ENCODE peak calls at places on chromosomes 6 and 20, in four cellular contexts. L is fibroblast of villous mesenchyme, F is fibroblast of mammary gland, C is right lobe of liver. N is an unnamed sample.

GRCh38 chr20:61810066-61810708 is 255.5 kb downstream of the TAF4 start:
- DNase-seq in L (no peak), F (no peak), C (peak), N (no peak)

GRCh38 chr6:95099410-95099809 is 477.9 kb upstream of the MANEA start:
- DNase-seq in L (no peak), F (no peak), C (no peak), N (peak)

GRCh38 chr6:134080171-134080795 is 27.9 kb upstream of the SLC2A12 start:
- DNase-seq in L (no peak), F (no peak), C (no peak), N (peak)

GRCh38 chr6:76326866-76327265 is 254.4 kb upstream of the IMPG1 start:
- DNase-seq in L (no peak), F (no peak), C (no peak), N (no peak)

GRCh38 chr20:17615645-17616479 is 46.0 kb downstream of the DSTN start:
- DNase-seq in L (no peak), F (no peak), C (no peak), N (no peak)

GRCh38 chr20:47353697-47354387 is 2.7 kb downstream of the ZMYND8 start:
- DNase-seq in L (peak), F (no peak), C (peak), N (peak)

GRCh38 chr20:34516874-34517542 is 786 bp downstream of the DYNLRB1 start:
- DNase-seq in L (peak), F (no peak), C (no peak), N (peak)

GRCh38 chr6:150403458-150404245 is 34.8 kb downstream of the IYD start:
- DNase-seq in L (peak), F (peak), C (no peak), N (peak)

GRCh38 chr20:35511814-35512420 is 17.5 kb downstream of the C20orf173 start:
- DNase-seq in L (peak), F (peak), C (no peak), N (peak)

GRCh38 chr20:3168079-3168828 is 5.1 kb downstream of the LZTS3 start:
- DNase-seq in L (no peak), F (no peak), C (no peak), N (no peak)

GRCh38 chr6:1310628-1311399 is 1.1 kb upstream of the FOXQ1 start:
- DNase-seq in L (no peak), F (no peak), C (peak), N (no peak)

GRCh38 chr6:148972481-148972880 is 225.7 kb downstream of the UST start:
- DNase-seq in L (no peak), F (peak), C (peak), N (peak)

GRCh38 chr6:80547827-80548226 is 441.4 kb downstream of the BCKDHB start:
- DNase-seq in L (peak), F (peak), C (no peak), N (peak)

GRCh38 chr20:1390552-1391403 is 2.1 kb downstream of the FKBP1A start:
- DNase-seq in L (no peak), F (peak), C (no peak), N (no peak)

GRCh38 chr6:10808376-10808775 is 30.0 kb downstream of the MAK start:
- DNase-seq in L (no peak), F (no peak), C (no peak), N (no peak)

GRCh38 chr6:136113736-136114173 is 136.4 kb downstream of the MTFR2 start:
- DNase-seq in L (peak), F (peak), C (no peak), N (peak)

GRCh38 chr20:22536956-22537756 is 47.2 kb downstream of the FOXA2 start:
- DNase-seq in L (no peak), F (no peak), C (no peak), N (no peak)
- TF ChIP-seq CTCF in L (no peak), F (no peak), C (no peak), N (no peak)

GRCh38 chr20:37439223-37439933 is 81.7 kb upstream of the NNAT start:
- DNase-seq in L (no peak), F (no peak), C (no peak), N (no peak)
- H3K4me3 ChIP-seq in L (no peak), F (no peak), C (no peak), N (no peak)

GRCh38 chr6:129486333-129486732 is 223.6 kb downstream of the ARHGAP18 start:
- DNase-seq in L (no peak), F (no peak), C (no peak), N (peak)
- TF ChIP-seq CTCF in L (no peak), F (no peak), C (no peak), N (no peak)

GRCh38 chr20:14568225-14568624 is 230.8 kb upstream of the FLRT3 start:
- DNase-seq in L (no peak), F (no peak), C (no peak), N (peak)
- H3K4me3 ChIP-seq in L (no peak), F (no peak), C (no peak), N (no peak)

GRCh38 chr6:6883011-6883410 is 224.8 kb upstream of the RREB1 start:
- DNase-seq in L (no peak), F (no peak), C (no peak), N (no peak)

GRCh38 chr6:6880745-6881437 is 226.9 kb upstream of the RREB1 start:
- DNase-seq in L (no peak), F (no peak), C (no peak), N (no peak)

GRCh38 chr6:6882593-6882992 is 225.2 kb upstream of the RREB1 start:
- DNase-seq in L (no peak), F (no peak), C (no peak), N (no peak)

GRCh38 chr6:6884193-6884627 is 223.6 kb upstream of the RREB1 start:
- DNase-seq in L (peak), F (peak), C (no peak), N (peak)

DNA sequence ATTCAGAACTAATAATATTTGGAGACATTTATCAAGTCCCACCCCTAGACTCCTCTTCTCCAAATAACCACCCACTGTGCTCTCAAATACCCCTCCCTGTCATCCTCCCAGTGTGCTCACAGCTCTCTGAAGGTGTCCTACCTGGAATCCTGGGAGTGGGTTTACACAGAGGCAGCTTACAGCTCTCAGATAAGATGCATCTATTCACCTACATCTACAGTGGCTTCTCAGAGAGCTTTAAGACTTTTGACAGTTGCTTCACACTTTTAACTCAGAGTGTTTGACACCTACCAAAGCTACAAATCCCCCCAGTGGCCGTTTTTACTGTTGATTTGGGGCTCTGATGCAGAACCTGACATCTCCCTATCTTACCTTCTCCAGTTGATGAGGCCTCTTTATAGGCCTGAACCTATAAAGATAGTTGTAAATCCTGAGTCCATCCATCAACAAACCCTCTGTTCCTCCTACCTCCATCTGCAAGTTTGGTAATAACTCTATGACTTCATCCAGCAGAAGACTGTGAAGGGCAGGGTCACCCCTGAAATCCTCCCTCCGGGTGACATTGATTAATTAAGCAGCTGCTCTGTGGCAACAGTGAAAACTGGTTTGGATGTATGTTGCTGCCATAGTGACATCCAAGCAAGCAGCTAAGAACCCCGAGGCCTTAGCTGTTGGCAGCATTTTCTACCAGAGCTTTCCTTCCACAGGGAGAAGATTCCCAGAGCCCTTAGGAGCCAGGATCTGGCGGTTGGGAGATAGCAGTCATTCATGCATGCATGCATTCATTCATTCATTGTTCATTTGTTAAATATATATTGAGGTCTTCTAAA is 226.1 kb upstream of the RREB1 start:
- DNase-seq in L (peak), F (peak), C (no peak), N (no peak)
- TF ChIP-seq CTCF in L (no peak), F (no peak), C (no peak), N (no peak)

DNA sequence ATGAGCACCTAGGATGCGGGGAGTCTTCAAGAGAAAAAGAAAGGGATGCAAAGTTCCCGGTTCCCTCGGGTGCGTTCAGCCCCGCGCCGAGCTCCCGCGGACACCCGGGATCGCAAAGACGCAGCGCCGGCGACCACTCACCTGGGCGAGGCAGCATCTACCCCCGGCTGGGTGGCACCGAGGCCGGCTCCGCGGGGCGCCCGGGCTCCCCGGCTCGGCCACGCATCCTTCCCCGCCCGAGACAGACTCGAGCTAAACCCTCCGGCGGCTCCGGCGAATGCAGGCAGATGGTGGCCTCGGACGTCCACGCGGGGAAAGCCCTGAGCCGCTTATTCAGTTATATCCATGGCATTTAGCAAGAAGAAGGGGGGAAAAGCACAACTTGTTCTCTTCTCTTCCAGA is 363 bp downstream of the LRFN2 start:
- DNase-seq in L (no peak), F (no peak), C (no peak), N (no peak)
- H3K4me3 ChIP-seq in L (no peak), F (no peak), C (peak), N (no peak)

DNA sequence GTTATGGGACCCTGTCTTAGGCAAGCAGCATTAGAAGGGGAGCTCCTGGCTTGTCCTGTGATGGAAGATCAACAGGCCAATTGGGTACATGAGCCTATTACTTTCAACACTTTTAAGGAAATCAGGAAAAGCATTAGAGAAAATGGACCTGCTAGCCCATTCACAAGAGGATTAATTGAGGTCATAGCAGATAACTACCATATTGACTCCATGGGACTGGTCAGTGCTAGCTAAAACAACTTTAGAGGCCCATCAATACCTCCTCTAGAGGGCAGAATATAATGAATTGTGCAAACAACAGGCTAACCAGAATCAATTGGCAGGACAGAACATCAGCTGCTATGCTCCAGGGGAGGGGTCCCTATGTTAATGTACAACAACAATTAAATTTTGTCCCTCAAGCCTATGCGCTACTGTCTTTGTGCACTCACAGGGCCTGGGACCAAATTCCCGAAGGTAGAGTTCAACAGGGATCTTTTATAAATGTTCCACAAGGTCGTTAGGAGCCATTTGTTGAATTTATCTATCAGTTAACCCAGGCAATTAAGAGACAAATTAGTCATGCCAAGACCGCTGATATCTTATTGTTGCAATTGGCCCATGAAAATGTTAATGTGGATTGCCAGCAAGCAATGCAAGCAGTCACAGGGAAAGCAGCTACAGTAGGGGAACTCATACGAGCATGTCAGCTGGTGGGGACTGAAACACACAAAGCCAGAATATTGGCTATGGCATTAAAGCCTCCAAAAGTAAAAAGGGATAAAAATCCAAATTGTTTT is 106.6 kb upstream of the BTN3A2 start:
- DNase-seq in L (no peak), F (peak), C (no peak), N (peak)
- TF ChIP-seq CTCF in L (peak), F (peak), C (no peak), N (peak)

DNA sequence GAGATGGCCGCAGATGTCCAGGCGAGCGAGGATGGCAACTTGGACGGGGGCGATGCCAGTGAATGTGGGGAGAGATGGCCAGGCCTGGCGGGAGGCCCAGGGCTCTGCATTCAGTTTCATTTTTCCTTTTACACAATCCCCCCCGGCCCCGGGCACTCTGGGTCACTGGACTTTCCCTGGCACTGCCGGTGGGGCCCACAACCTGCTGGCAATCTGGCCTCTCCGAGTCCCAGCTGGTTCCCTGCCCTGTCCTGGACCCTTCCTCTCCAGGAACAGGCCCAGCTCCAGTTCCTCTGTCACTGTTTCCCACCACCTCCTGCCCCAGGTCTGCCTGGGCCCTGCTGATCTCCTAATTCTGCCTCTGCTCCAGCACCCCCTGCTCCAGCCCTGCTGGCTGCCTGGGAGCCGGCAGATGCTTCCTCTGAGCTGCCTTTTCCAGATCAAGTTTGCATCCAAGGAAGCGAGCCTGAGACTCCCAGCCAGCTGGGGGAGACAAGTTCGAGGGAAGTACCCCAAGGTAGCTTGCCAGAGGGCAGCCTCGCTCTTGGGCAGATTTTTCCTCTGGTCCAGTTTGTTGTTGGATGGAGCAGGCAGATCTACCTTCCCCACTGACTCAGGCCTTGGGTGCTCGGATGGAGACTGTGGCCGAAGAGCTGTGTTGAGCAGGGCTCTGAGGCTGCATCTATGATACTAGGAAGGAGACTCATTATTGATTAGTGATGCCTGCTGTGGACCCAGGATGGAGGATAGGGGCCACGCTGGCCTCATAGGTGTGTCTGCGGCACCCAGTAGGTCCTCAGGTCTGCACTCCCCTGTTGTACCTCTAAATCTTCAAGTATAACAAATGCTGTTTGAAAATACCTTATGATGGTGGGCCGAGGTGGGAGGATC is 83.2 kb downstream of the CEBPB start:
- DNase-seq in L (no peak), F (no peak), C (peak), N (no peak)
- H3K4me3 ChIP-seq in L (no peak), F (no peak), C (no peak), N (no peak)

DNA sequence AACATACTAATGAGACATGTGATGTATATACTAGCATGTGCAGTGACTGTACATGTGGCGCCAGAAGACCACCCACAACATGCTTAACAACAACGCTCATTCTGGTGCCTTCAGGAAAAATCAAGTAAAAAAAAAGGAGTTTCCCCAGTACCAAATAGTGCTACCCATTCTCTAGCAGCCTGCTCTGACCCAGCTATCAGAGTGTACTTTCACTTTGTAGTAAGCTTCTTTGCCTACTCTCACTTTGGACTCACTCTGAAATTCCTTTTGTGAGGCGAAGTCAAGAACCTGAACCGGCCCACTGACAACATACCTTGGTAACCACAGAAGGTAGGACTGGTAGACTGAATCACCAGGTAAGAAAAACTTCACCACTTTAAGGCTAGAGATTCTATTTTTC is 1100.0 kb downstream of the GRIK2 start:
- DNase-seq in L (no peak), F (no peak), C (no peak), N (no peak)
- TF ChIP-seq CTCF in L (no peak), F (no peak), C (no peak), N (no peak)

DNA sequence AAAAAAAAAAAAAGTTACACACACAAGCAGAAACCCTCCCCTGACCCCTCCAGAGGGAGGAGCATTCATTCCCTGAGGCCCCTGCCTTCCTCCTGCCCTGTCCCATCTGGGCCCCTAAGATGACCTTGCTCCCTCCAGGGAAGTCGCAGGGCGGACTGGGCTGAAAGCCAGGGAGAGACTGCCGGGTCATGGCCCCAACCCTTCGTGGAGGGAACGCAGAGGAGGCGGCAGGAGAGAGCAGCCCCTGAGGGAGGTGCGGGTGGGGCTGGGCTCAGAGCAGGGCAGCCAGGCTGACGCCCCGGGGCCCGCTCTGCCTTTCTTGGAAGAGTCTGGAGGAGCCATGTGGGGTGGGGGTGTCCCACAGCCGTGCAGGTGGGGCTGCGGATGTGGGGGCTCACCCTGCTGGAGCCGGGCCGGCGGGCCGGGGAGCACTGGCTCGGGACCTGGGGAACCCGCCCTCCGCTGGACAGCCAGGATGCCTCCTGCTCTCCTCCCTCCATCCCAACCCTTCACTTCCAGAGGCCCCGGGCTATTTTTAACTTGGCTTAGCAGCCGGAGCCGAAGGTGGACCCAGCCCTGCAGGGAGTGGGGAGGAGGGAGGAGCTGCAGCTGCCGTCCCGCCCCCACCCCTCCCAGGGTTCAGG is 15.0 kb upstream of the ABHD16B start:
- DNase-seq in L (peak), F (no peak), C (peak), N (peak)
- H3K4me3 ChIP-seq in L (peak), F (no peak), C (no peak), N (peak)